ENCODE peak calls at places on chromosomes 4 and X, in four cellular contexts. Z, V, K and R are unnamed samples.

GRCh38 chrX:116395752-116396151 is 40.7 kb upstream of the SLC6A14 start:
- DNase-seq in Z (no peak), V (no peak), K (no peak), R (no peak)

GRCh38 chr4:1204286-1204827 is 32.0 kb upstream of the SPON2 start:
- DNase-seq in Z (no peak), V (no peak), K (peak), R (no peak)

GRCh38 chrX:3638280-3638873 is 75.1 kb downstream of the PRKX start:
- DNase-seq in Z (no peak), V (peak), K (peak), R (no peak)

GRCh38 chr4:26786916-26787315 is 73.7 kb upstream of the STIM2 start:
- DNase-seq in Z (no peak), V (no peak), K (no peak), R (no peak)

GRCh38 chr4:78432896-78433295 is 118.7 kb upstream of the ANXA3 start:
- DNase-seq in Z (no peak), V (peak), K (no peak), R (no peak)

GRCh38 chr4:73852771-73853170 is 325 bp upstream of the PF4V1 start:
- DNase-seq in Z (no peak), V (no peak), K (no peak), R (no peak)

GRCh38 chr4:87983996-87984395 is 8.5 kb downstream of the SPP1 start:
- DNase-seq in Z (no peak), V (no peak), K (no peak), R (no peak)

GRCh38 chr4:186216465-186217024 is 10.8 kb upstream of the KLKB1 start:
- DNase-seq in Z (no peak), V (no peak), K (no peak), R (no peak)

GRCh38 chr4:85094735-85095134 is 128.2 kb upstream of the WDFY3 start:
- DNase-seq in Z (no peak), V (no peak), K (no peak), R (no peak)

GRCh38 chrX:119008122-119008744 is 33.8 kb downstream of the LONRF3 start:
- DNase-seq in Z (no peak), V (peak), K (peak), R (no peak)

GRCh38 chr4:182177166-182177565 is 66.0 kb upstream of the TENM3 start:
- DNase-seq in Z (no peak), V (no peak), K (no peak), R (no peak)

GRCh38 chr4:907691-908437 is 24.3 kb downstream of the GAK start:
- DNase-seq in Z (no peak), V (no peak), K (no peak), R (no peak)

GRCh38 chrX:10099411-10099810 is 57.4 kb upstream of the CLCN4 start:
- DNase-seq in Z (no peak), V (no peak), K (no peak), R (no peak)

DNA sequence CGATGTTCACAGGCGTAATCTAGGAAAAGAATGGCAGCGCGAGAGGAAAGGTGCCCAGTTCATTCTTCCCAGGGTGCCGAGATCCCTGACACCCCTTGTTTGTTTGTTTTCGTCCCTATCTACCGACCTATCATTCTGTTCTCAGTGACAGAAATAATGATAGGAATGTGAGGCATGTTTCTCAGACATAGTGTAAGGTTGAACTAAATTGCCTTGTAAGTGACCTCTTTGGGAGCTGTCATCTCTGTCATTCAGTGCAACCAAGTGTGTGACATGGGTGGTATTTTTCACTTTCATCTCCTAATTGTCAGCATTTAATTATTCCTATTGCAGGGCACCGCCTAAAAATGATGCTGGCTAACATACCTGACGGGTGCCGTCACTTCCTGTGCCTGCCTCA is 24.4 kb downstream of the CLDN22 start:
- DNase-seq in Z (no peak), V (no peak), K (no peak), R (no peak)
- H3K4me3 ChIP-seq in Z (no peak), V (no peak), K (no peak), R (no peak)

GRCh38 chr4:6280365-6280996 is 10.8 kb downstream of the WFS1 start:
- DNase-seq in Z (no peak), V (no peak), K (no peak), R (no peak)
- TF ChIP-seq CTCF in Z (no peak), V (no peak), K (no peak), R (no peak)

DNA sequence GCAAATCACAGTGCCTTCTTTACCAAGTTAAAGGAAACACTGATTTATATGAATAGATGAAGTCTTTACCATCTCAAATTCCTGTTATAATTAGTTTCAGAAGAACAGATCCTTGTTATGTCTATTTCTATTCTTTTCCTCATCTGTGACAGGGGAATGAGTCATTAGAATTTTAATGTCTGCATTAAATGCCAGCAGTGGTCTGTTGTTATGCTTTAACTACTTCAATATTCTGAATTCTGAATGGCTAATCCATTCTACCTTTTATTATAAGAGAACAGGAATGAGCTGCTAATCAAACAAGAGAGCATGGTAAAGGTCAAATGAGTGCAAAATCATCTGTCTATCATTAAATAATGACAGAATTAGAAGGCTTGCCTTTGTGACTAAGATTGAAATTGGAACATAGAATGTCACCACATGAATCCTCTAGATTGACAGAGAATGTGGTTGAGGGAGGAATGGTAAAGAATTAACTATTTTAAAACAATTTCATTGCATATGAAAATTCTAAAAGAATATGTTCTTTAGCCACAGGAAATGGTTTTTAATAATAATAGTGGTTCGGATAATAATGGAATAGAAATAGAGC is 935.5 kb downstream of the ADGRL3 start:
- DNase-seq in Z (no peak), V (no peak), K (no peak), R (no peak)
- H3K4me3 ChIP-seq in Z (no peak), V (no peak), K (no peak), R (no peak)

GRCh38 chr4:156377036-156377700 is 423.5 kb upstream of the CTSO start:
- DNase-seq in Z (no peak), V (no peak), K (no peak), R (no peak)

GRCh38 chr4:156374894-156375293 is 421.2 kb upstream of the CTSO start:
- DNase-seq in Z (no peak), V (no peak), K (no peak), R (no peak)

GRCh38 chr4:156374069-156374468 is 420.4 kb upstream of the CTSO start:
- DNase-seq in Z (no peak), V (no peak), K (no peak), R (no peak)

GRCh38 chr4:156378053-156378665 is 424.5 kb upstream of the CTSO start:
- DNase-seq in Z (no peak), V (peak), K (no peak), R (no peak)
- TF ChIP-seq CTCF in Z (no peak), V (peak), K (peak), R (peak)

DNA sequence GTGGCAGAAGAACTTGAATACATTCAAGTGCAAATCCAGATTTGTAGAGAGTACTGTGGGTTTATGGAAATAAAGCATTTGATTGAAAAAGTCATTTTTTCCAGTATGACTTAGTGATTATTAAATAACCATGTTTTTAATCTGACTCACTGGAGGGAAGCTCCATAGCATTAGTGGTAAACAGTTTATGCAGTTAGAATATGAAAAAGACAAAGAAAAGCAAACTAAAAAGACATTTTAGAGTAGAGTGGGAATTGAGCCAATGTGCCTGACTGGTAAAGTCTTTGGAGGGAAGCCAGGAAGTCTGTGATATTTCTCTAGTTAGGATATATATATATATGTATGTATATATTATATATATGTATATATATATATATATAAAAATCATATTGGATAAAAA is 53.4 kb downstream of the FAT4 start:
- DNase-seq in Z (no peak), V (peak), K (no peak), R (no peak)
- H3K4me3 ChIP-seq in Z (no peak), V (no peak), K (peak), R (no peak)

GRCh38 chr4:80489798-80490197 is 154.3 kb downstream of the CFAP299 start:
- DNase-seq in Z (no peak), V (no peak), K (no peak), R (no peak)

GRCh38 chr4:80484707-80485106 is 149.2 kb downstream of the CFAP299 start:
- DNase-seq in Z (no peak), V (no peak), K (no peak), R (no peak)

DNA sequence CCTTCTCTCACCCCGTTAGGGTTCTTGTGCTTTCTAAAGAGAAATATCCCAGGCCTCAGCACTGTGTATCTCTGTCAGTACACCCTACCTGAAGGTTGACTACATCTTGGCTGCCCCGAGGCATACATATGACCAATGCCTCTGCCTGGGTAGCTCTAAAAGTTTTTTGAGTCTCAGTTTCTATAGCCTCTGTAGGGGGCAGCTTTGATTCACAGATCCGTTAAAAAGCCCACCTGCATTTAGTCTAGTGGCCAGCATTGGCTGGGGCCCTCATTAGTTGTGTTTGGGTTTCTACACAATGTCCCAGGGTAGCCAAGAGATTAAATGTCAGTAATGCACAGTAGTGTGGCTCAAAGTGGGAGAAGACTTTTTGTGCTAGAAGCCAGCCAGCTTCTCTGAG is 151.1 kb downstream of the CFAP299 start:
- DNase-seq in Z (no peak), V (no peak), K (no peak), R (no peak)
- TF ChIP-seq CTCF in Z (no peak), V (no peak), K (no peak), R (no peak)

GRCh38 chrX:125205918-125206665 is 113.6 kb upstream of the TEX13C start:
- DNase-seq in Z (no peak), V (peak), K (peak), R (no peak)

GRCh38 chrX:125205084-125205917 is 114.4 kb upstream of the TEX13C start:
- DNase-seq in Z (no peak), V (peak), K (peak), R (peak)

GRCh38 chrX:125203379-125203736 is 116.3 kb upstream of the TEX13C start:
- DNase-seq in Z (no peak), V (no peak), K (peak), R (no peak)

GRCh38 chrX:125203737-125204578 is 115.7 kb upstream of the TEX13C start:
- DNase-seq in Z (no peak), V (peak), K (peak), R (peak)

DNA sequence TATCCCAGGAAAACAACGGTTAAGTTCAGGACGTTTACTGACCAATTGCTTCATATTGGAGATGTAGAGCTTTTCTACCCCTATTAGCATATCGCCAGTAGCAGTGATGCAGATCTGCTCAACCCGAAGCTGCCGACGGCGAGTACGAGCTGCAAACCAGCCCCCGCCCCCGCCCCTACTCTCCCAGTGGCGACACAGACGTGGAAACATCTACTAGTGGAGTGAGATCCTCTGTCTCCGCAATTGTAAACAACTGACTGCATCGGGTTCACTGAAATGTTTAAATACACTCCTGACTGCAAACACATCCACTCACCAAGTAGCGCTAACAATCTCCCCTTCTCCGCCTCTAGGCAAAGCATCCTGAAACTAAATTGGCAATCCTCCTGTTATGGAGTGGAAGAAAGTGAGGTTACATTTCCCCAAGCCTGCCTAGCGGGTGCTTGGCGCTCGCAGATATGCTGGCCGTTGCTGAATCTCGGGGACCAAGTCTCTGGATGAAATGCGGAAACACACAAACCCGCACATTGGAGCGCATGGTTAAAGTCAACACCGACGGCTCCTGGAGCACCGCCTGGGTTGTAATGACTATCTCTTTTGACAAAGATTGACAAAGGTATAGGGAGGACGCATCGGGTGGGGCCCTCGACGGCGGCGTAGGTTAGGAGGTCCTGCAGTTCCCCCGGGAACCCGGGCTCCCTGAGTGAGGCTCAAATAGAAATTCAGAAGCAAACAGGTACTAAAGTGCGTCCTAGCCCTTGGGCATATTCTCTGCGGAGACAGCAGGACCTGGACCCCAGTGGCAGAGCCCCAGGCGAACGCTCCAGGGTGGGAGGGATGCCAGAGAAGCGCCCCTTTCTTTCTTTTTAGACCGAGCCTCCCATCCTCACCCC is 116.9 kb upstream of the TEX13C start:
- DNase-seq in Z (no peak), V (peak), K (no peak), R (no peak)
- H3K4me3 ChIP-seq in Z (no peak), V (no peak), K (peak), R (peak)